ENCODE peak calls at places on chromosomes 16 and 17, in eight cellular contexts. One of them, this sample, is unnamed.

GRCh38 chr17:16464001-16464640 is 27.9 kb downstream of the LRRC75A start:
- DNase-seq in CD8-positive, alpha-beta T cell: no peak
- DNase-seq in ecto neural progenitor cell: no peak
- DNase-seq in nucleus accumbens: no peak
- DNase-seq in neural crest cell: no peak
- DNase-seq in NCI-H2081: no peak
- DNase-seq in heart right ventricle: no peak
- DNase-seq in T-helper 9 cell: no peak
- DNase-seq in this sample: no peak

GRCh38 chr16:4315185-4316102 is at the start of gene GLIS2:
- DNase-seq in CD8-positive, alpha-beta T cell: peak; percentile 26
- DNase-seq in NCI-H2081: peak; percentile 63
- DNase-seq in nucleus accumbens: peak; percentile 16
- DNase-seq in ecto neural progenitor cell: peak; percentile 88
- DNase-seq in heart right ventricle: peak; percentile 76
- DNase-seq in neural crest cell: peak; percentile 66
- DNase-seq in T-helper 9 cell: peak; percentile 32
- DNase-seq in this sample: peak; percentile 51

GRCh38 chr16:49532243-49532870 is 158.8 kb downstream of the C16orf78 start:
- DNase-seq in NCI-H2081: no peak
- DNase-seq in neural crest cell: no peak
- DNase-seq in T-helper 9 cell: no peak
- DNase-seq in CD8-positive, alpha-beta T cell: no peak
- DNase-seq in ecto neural progenitor cell: no peak
- DNase-seq in nucleus accumbens: no peak
- DNase-seq in heart right ventricle: no peak
- DNase-seq in this sample: no peak

GRCh38 chr16:3259097-3259496 is 2.7 kb upstream of the MEFV start:
- DNase-seq in heart right ventricle: no peak
- DNase-seq in neural crest cell: no peak
- DNase-seq in ecto neural progenitor cell: no peak
- DNase-seq in T-helper 9 cell: no peak
- DNase-seq in NCI-H2081: no peak
- DNase-seq in CD8-positive, alpha-beta T cell: no peak
- DNase-seq in nucleus accumbens: no peak
- DNase-seq in this sample: no peak

GRCh38 chr17:65530985-65531507 is 30.4 kb downstream of the AXIN2 start:
- DNase-seq in heart right ventricle: no peak
- DNase-seq in ecto neural progenitor cell: no peak
- DNase-seq in nucleus accumbens: no peak
- DNase-seq in NCI-H2081: no peak
- DNase-seq in neural crest cell: peak; percentile 48
- DNase-seq in T-helper 9 cell: no peak
- DNase-seq in CD8-positive, alpha-beta T cell: no peak
- DNase-seq in this sample: no peak

GRCh38 chr16:35339337-35339736 is 1879.9 kb downstream of the TP53TG3F start:
- DNase-seq in T-helper 9 cell: no peak
- DNase-seq in nucleus accumbens: no peak
- DNase-seq in NCI-H2081: no peak
- DNase-seq in CD8-positive, alpha-beta T cell: no peak
- DNase-seq in ecto neural progenitor cell: no peak
- DNase-seq in heart right ventricle: no peak
- DNase-seq in neural crest cell: no peak
- DNase-seq in this sample: no peak

GRCh38 chr17:66930933-66931332 is 33.6 kb upstream of the CACNG4 start:
- DNase-seq in heart right ventricle: no peak
- DNase-seq in ecto neural progenitor cell: no peak
- DNase-seq in neural crest cell: no peak
- DNase-seq in nucleus accumbens: no peak
- DNase-seq in CD8-positive, alpha-beta T cell: no peak
- DNase-seq in T-helper 9 cell: no peak
- DNase-seq in NCI-H2081: no peak
- DNase-seq in this sample: no peak

GRCh38 chr16:10575506-10576130 is 4.8 kb downstream of the EMP2 start:
- DNase-seq in NCI-H2081: no peak
- DNase-seq in heart right ventricle: no peak
- DNase-seq in CD8-positive, alpha-beta T cell: no peak
- DNase-seq in neural crest cell: no peak
- DNase-seq in T-helper 9 cell: no peak
- DNase-seq in ecto neural progenitor cell: no peak
- DNase-seq in nucleus accumbens: no peak
- DNase-seq in this sample: no peak

GRCh38 chr17:40843242-40843641 is 20.8 kb upstream of the KRT10 start:
- DNase-seq in neural crest cell: no peak
- DNase-seq in NCI-H2081: no peak
- DNase-seq in nucleus accumbens: no peak
- DNase-seq in T-helper 9 cell: no peak
- DNase-seq in CD8-positive, alpha-beta T cell: no peak
- DNase-seq in ecto neural progenitor cell: no peak
- DNase-seq in heart right ventricle: no peak
- DNase-seq in this sample: no peak

GRCh38 chr17:18031955-18032354 is 7.0 kb downstream of the ATPAF2 start:
- DNase-seq in ecto neural progenitor cell: no peak
- DNase-seq in CD8-positive, alpha-beta T cell: no peak
- DNase-seq in nucleus accumbens: no peak
- DNase-seq in NCI-H2081: no peak
- DNase-seq in neural crest cell: no peak
- DNase-seq in heart right ventricle: no peak
- DNase-seq in T-helper 9 cell: no peak
- DNase-seq in this sample: no peak

GRCh38 chr16:57335361-57335760 is 23.2 kb upstream of the CCL22 start:
- DNase-seq in NCI-H2081: no peak
- DNase-seq in T-helper 9 cell: no peak
- DNase-seq in ecto neural progenitor cell: no peak
- DNase-seq in heart right ventricle: no peak
- DNase-seq in nucleus accumbens: no peak
- DNase-seq in neural crest cell: no peak
- DNase-seq in CD8-positive, alpha-beta T cell: no peak
- DNase-seq in this sample: no peak

GRCh38 chr16:49635009-49635350 is 220.9 kb downstream of the ZNF423 start:
- DNase-seq in heart right ventricle: no peak
- DNase-seq in ecto neural progenitor cell: no peak
- DNase-seq in nucleus accumbens: no peak
- DNase-seq in NCI-H2081: no peak
- DNase-seq in neural crest cell: no peak
- DNase-seq in T-helper 9 cell: no peak
- DNase-seq in CD8-positive, alpha-beta T cell: no peak
- DNase-seq in this sample: no peak

GRCh38 chr17:39591958-39592954 is 15.5 kb downstream of the NEUROD2 start:
- DNase-seq in neural crest cell: peak; percentile 55
- DNase-seq in NCI-H2081: peak; percentile 82
- DNase-seq in heart right ventricle: no peak
- DNase-seq in ecto neural progenitor cell: peak; percentile 85
- DNase-seq in nucleus accumbens: no peak
- DNase-seq in T-helper 9 cell: no peak
- DNase-seq in CD8-positive, alpha-beta T cell: peak; percentile 45
- DNase-seq in this sample: no peak

GRCh38 chr16:19595043-19595767 is 39.7 kb downstream of the VPS35L start:
- DNase-seq in NCI-H2081: no peak
- DNase-seq in T-helper 9 cell: no peak
- DNase-seq in ecto neural progenitor cell: no peak
- DNase-seq in heart right ventricle: peak; percentile 50
- DNase-seq in neural crest cell: no peak
- DNase-seq in nucleus accumbens: no peak
- DNase-seq in CD8-positive, alpha-beta T cell: no peak
- DNase-seq in this sample: no peak

GRCh38 chr16:57367111-57367752 is 5.1 kb upstream of the CX3CL1 start:
- DNase-seq in nucleus accumbens: no peak
- DNase-seq in neural crest cell: no peak
- DNase-seq in T-helper 9 cell: no peak
- DNase-seq in CD8-positive, alpha-beta T cell: no peak
- DNase-seq in NCI-H2081: no peak
- DNase-seq in ecto neural progenitor cell: no peak
- DNase-seq in heart right ventricle: no peak
- DNase-seq in this sample: peak; percentile 24

GRCh38 chr17:40417258-40417608 is 463 bp downstream of the TOP2A start:
- DNase-seq in heart right ventricle: no peak
- DNase-seq in NCI-H2081: no peak
- DNase-seq in neural crest cell: no peak
- DNase-seq in ecto neural progenitor cell: no peak
- DNase-seq in CD8-positive, alpha-beta T cell: peak; percentile 8
- DNase-seq in nucleus accumbens: no peak
- DNase-seq in T-helper 9 cell: no peak
- DNase-seq in this sample: no peak

GRCh38 chr17:77131919-77132318 is 8.8 kb upstream of the SEC14L1 start:
- DNase-seq in NCI-H2081: no peak
- DNase-seq in ecto neural progenitor cell: no peak
- DNase-seq in neural crest cell: no peak
- DNase-seq in T-helper 9 cell: no peak
- DNase-seq in heart right ventricle: no peak
- DNase-seq in nucleus accumbens: no peak
- DNase-seq in CD8-positive, alpha-beta T cell: no peak
- DNase-seq in this sample: no peak

GRCh38 chr16:2840914-2841313 is 10.8 kb downstream of the ZG16B start:
- DNase-seq in ecto neural progenitor cell: no peak
- DNase-seq in heart right ventricle: no peak
- DNase-seq in T-helper 9 cell: no peak
- DNase-seq in CD8-positive, alpha-beta T cell: no peak
- DNase-seq in nucleus accumbens: no peak
- DNase-seq in NCI-H2081: no peak
- DNase-seq in neural crest cell: no peak
- DNase-seq in this sample: no peak